ENCODE peak calls at places on chromosomes 16 and 17, in four cellular contexts. Z is GM12878, P is H1, E is HepG2. B is an unnamed sample.

GRCh38 chr16:85390511-85391174 is 222.5 kb upstream of the GSE1 start:
- DNase-seq in Z (no peak), P (peak), E (peak), B (peak)

GRCh38 chr17:44216173-44216572 is 3.3 kb downstream of the UBTF start:
- DNase-seq in Z (peak), P (no peak), E (no peak), B (no peak)

GRCh38 chr16:3745751-3746355 is 28.5 kb upstream of the TRAP1 start:
- DNase-seq in Z (no peak), P (no peak), E (no peak), B (no peak)

GRCh38 chr16:51952500-51952899 is 594.4 kb downstream of the TOX3 start:
- DNase-seq in Z (no peak), P (no peak), E (no peak), B (no peak)

GRCh38 chr16:13977177-13977576 is 57.2 kb downstream of the ERCC4 start:
- DNase-seq in Z (no peak), P (no peak), E (no peak), B (no peak)

GRCh38 chr16:6132121-6132520 is 1034.5 kb upstream of the EEF2KMT start:
- DNase-seq in Z (no peak), P (no peak), E (no peak), B (no peak)

GRCh38 chr17:48893646-48894508 is 1.3 kb downstream of the ATP5MC1 start:
- DNase-seq in Z (no peak), P (no peak), E (no peak), B (no peak)

GRCh38 chr16:27210174-27210573 is 6.8 kb downstream of the KDM8 start:
- DNase-seq in Z (no peak), P (no peak), E (no peak), B (no peak)

GRCh38 chr17:59848778-59849177 is 44.0 kb downstream of the TUBD1 start:
- DNase-seq in Z (no peak), P (no peak), E (peak), B (no peak)

DNA sequence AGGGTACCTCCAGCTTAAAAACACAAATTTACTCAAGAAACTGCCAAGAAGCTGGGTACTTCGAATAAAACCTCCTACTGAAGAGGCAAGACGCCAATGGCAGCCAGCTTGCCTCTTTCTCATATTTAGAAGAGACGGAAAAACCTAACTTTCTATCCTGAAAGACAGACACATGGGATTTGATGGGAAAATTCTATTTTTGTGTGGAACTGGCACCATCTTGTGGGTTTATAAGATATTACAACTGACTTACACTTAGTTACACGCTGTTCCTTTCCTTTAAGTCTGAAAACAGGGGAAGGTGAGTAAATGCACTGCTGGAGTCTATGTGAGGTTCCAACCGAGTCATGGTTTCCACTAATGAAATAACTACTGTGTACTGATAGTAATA is 10.3 kb downstream of the ZNF18 start:
- DNase-seq in Z (no peak), P (no peak), E (peak), B (peak)
- TF ChIP-seq KDM1A in Z (no peak), P (no peak), E (no peak), B (no peak)

GRCh38 chr17:58661499-58661898 is 30.3 kb downstream of the TEX14 start:
- DNase-seq in Z (no peak), P (no peak), E (no peak), B (no peak)

GRCh38 chr17:58658804-58659713 is 32.8 kb downstream of the TEX14 start:
- DNase-seq in Z (peak), P (peak), E (peak), B (peak)

GRCh38 chr17:58665946-58666857 is 25.6 kb downstream of the TEX14 start:
- DNase-seq in Z (no peak), P (no peak), E (no peak), B (peak)

GRCh38 chr17:58660621-58661020 is 31.2 kb downstream of the TEX14 start:
- DNase-seq in Z (no peak), P (no peak), E (no peak), B (no peak)
- TF ChIP-seq EZH2 in Z (no peak), P (no peak), E (no peak), B (no peak)

GRCh38 chr17:36936455-36936934 is 780 bp upstream of the LHX1 start:
- DNase-seq in Z (no peak), P (peak), E (no peak), B (peak)

GRCh38 chr17:36937001-36937960 is at the start of gene LHX1:
- DNase-seq in Z (no peak), P (peak), E (no peak), B (no peak)

GRCh38 chr17:36934759-36935630 is 2.3 kb upstream of the LHX1 start:
- DNase-seq in Z (no peak), P (peak), E (no peak), B (peak)

GRCh38 chr17:36934144-36934758 is 3.0 kb upstream of the LHX1 start:
- DNase-seq in Z (no peak), P (peak), E (no peak), B (no peak)

DNA sequence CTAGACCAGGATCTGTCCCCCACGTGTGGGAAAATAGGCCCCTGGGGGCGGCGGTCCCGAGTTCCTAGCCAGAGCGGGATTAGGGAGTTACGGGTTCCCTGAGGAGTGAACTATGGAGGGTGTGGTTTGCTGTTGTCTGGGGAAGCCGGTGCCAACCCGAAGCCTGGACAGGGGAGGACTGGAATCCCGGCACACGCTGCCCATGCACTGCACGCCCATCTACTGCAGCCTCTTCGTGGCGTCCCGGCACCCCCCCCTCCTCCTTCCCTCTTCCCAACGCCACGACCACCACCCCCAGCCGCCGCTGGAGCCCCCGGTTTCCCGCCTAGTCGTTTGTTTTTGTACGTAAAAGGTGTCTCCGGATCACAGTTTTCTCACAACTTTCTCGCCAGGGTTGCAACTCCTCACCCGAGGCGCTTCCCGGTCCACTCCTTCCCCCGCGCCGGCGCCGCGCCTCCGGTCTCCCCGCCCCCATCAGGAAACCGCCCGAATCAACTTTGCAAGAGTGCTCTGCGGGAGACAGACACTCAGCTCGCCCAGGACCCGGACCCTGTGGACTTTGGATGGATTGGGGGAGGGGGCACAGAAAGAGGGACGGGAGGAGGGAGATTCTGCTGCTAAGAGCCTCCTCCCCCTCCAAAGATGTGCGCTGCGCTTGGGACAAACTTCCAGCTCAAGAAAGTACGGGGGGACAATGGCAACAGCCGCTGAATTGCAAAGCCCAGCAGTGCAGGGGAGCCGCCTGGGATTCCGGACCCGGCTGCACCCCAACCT is 1.4 kb upstream of the LHX1 start:
- DNase-seq in Z (no peak), P (peak), E (no peak), B (peak)
- TF ChIP-seq CREB1 in Z (no peak), P (peak), E (no peak), B (no peak)

DNA sequence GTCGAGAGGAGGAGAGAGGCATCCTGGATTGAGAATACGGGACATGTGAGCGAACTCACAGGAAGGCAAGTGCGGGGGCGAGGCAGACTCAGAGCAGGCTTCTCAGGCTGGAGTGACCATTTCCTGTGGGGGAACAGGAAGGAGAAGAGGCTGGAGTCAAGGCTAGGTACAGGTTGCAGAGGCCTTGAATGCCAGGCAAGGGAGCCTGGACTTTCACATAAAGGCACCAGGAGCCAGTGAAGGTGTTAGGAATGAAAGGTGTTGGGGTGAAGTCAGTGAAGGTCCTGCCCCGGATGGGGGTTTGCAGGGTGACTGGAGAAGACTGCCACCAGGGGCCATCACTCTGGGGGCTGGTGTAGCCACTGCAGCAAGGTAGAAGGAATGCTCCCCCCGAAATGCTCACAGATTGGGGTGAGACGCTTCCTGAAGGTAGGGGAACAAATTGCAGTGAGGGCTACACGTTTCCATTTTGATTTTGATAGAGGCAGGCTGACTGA is 5.3 kb upstream of the GPRC5C start:
- DNase-seq in Z (no peak), P (no peak), E (no peak), B (no peak)
- TF ChIP-seq KDM1A in Z (no peak), P (no peak), E (no peak), B (no peak)